ENCODE peak calls at places on chromosomes 3 and 15, in four cellular contexts. X, M, K and I are unnamed samples.
A peak's percentile ranks its signal among the peaks of the same experiment; 100 is the strongest.

GRCh38 chr15:34588046-34588674 is 4.7 kb upstream of the GOLGA8B start:
- DNase-seq in M (no peak), X (peak; percentile 65), K (peak; percentile 58), I (peak; percentile 71)

GRCh38 chr15:39887832-39888231 is 32.2 kb downstream of the GPR176 start:
- DNase-seq in X (peak; percentile 21), M (no peak), K (no peak), I (no peak)

GRCh38 chr15:54836052-54836795 is 360.5 kb downstream of the RSL24D1 start:
- DNase-seq in M (no peak), K (no peak), X (no peak), I (no peak)

GRCh38 chr3:115428825-115429224 is 194.5 kb upstream of the GAP43 start:
- DNase-seq in X (no peak), M (no peak), K (no peak), I (no peak)

GRCh38 chr3:146503459-146504202 is 34.3 kb upstream of the PLSCR2 start:
- DNase-seq in M (no peak), X (no peak), K (no peak), I (no peak)

GRCh38 chr3:125080077-125080476 is 24.3 kb upstream of the HEG1 start:
- DNase-seq in M (no peak), K (no peak), X (no peak), I (no peak)

GRCh38 chr3:195616681-195617080 is 32.9 kb upstream of the APOD start:
- DNase-seq in K (no peak), X (no peak), M (no peak), I (no peak)

GRCh38 chr3:64454179-64454578 is 228.9 kb upstream of the PRICKLE2 start:
- DNase-seq in K (no peak), M (no peak), X (no peak), I (no peak)

GRCh38 chr15:101068523-101068960 is 149.4 kb downstream of the LRRK1 start:
- DNase-seq in M (no peak), K (no peak), X (no peak), I (no peak)

GRCh38 chr15:26178821-26179220 is 315.7 kb upstream of the ATP10A start:
- DNase-seq in M (no peak), X (no peak), K (no peak), I (no peak)

GRCh38 chr3:146050700-146051099 is 110.3 kb downstream of the PLOD2 start:
- DNase-seq in X (no peak), M (no peak), K (no peak), I (no peak)

GRCh38 chr15:99386429-99386828 is 135.1 kb downstream of the LRRC28 start:
- DNase-seq in M (no peak), X (no peak), K (no peak), I (no peak)

GRCh38 chr15:57957113-57957512 is 108.4 kb downstream of the ALDH1A2 start:
- DNase-seq in K (no peak), M (no peak), X (no peak), I (no peak)